ENCODE peak calls at places on chromosomes 2 and 18, in four cellular contexts. One of them, this sample, is unnamed. For H3K36me3, the result is how much of the 10 kb centered on the place peaks cover.

GRCh38 chr2:75375646-75376582 is 176.6 kb upstream of the TACR1 start:
- DNase-seq in neuronal stem cell: no peak
- DNase-seq in kidney: no peak
- DNase-seq in right lobe of liver: no peak
- DNase-seq in this sample: no peak

GRCh38 chr2:158724803-158725271 is 70.3 kb upstream of the DAPL1 start:
- DNase-seq in right lobe of liver: no peak
- DNase-seq in kidney: peak
- DNase-seq in neuronal stem cell: no peak
- DNase-seq in this sample: no peak

GRCh38 chr2:189287982-189288494 is 108.5 kb upstream of the COL5A2 start:
- DNase-seq in right lobe of liver: no peak
- DNase-seq in kidney: no peak
- DNase-seq in neuronal stem cell: peak
- DNase-seq in this sample: peak

GRCh38 chr2:17543848-17544645 is 3.6 kb downstream of the VSNL1 start:
- DNase-seq in right lobe of liver: no peak
- DNase-seq in kidney: no peak
- DNase-seq in neuronal stem cell: no peak
- DNase-seq in this sample: no peak

GRCh38 chr2:99944019-99944418 is 198.4 kb downstream of the AFF3 start:
- DNase-seq in neuronal stem cell: no peak
- DNase-seq in right lobe of liver: no peak
- DNase-seq in kidney: no peak
- DNase-seq in this sample: no peak

GRCh38 chr2:152548111-152548875 is 169.0 kb downstream of the PRPF40A start:
- DNase-seq in kidney: no peak
- DNase-seq in right lobe of liver: no peak
- DNase-seq in neuronal stem cell: no peak
- DNase-seq in this sample: no peak

GRCh38 chr2:218895758-218896500 is 15.3 kb downstream of the WNT10A start:
- DNase-seq in right lobe of liver: no peak
- DNase-seq in neuronal stem cell: no peak
- DNase-seq in kidney: peak
- DNase-seq in this sample: no peak

GRCh38 chr2:101238930-101239759 is 13.5 kb upstream of the CNOT11 start:
- DNase-seq in right lobe of liver: peak
- DNase-seq in neuronal stem cell: no peak
- DNase-seq in kidney: no peak
- DNase-seq in this sample: no peak

GRCh38 chr2:45273412-45274189 is 264.3 kb upstream of the SIX2 start:
- DNase-seq in kidney: no peak
- DNase-seq in neuronal stem cell: no peak
- DNase-seq in right lobe of liver: peak
- DNase-seq in this sample: no peak

GRCh38 chr2:125696573-125696972 is 959.4 kb upstream of the GYPC start:
- DNase-seq in neuronal stem cell: no peak
- DNase-seq in kidney: no peak
- DNase-seq in right lobe of liver: no peak
- DNase-seq in this sample: no peak

GRCh38 chr2:180006781-180007579 is at the start of gene CWC22:
- DNase-seq in right lobe of liver: peak
- DNase-seq in kidney: peak
- DNase-seq in neuronal stem cell: peak
- DNase-seq in this sample: peak

GRCh38 chr2:218810251-218810650 is 21.4 kb downstream of the PRKAG3 start:
- DNase-seq in kidney: no peak
- DNase-seq in neuronal stem cell: no peak
- DNase-seq in right lobe of liver: no peak
- DNase-seq in this sample: peak

GRCh38 chr2:184875911-184876310 is 277.6 kb downstream of the ZNF804A start:
- DNase-seq in neuronal stem cell: no peak
- DNase-seq in kidney: no peak
- DNase-seq in right lobe of liver: no peak
- DNase-seq in this sample: no peak

GRCh38 chr2:128552806-128553551 is 234.3 kb upstream of the HS6ST1 start:
- DNase-seq in right lobe of liver: no peak
- DNase-seq in neuronal stem cell: no peak
- DNase-seq in kidney: no peak
- DNase-seq in this sample: no peak

GRCh38 chr2:32485399-32485798 is 128.6 kb downstream of the BIRC6 start:
- DNase-seq in neuronal stem cell: no peak
- DNase-seq in right lobe of liver: no peak
- DNase-seq in kidney: no peak
- DNase-seq in this sample: no peak

GRCh38 chr18:63207825-63208224 is 111.7 kb downstream of the BCL2 start:
- DNase-seq in right lobe of liver: no peak
- DNase-seq in kidney: no peak
- DNase-seq in neuronal stem cell: no peak
- DNase-seq in this sample: no peak

GRCh38 chr2:70442301-70443077 is 111.1 kb downstream of the TGFA start:
- DNase-seq in neuronal stem cell: no peak
- DNase-seq in kidney: no peak
- DNase-seq in right lobe of liver: no peak
- DNase-seq in this sample: no peak

GRCh38 chr2:216348909-216349308 is 23.4 kb downstream of the MARCHF4 start:
- DNase-seq in kidney: no peak
- DNase-seq in neuronal stem cell: no peak
- DNase-seq in right lobe of liver: no peak
- DNase-seq in this sample: no peak

GRCh38 chr2:133026536-133027177 is 356.7 kb upstream of the LYPD1 start:
- DNase-seq in neuronal stem cell: peak
- DNase-seq in right lobe of liver: no peak
- DNase-seq in kidney: no peak
- DNase-seq in this sample: no peak

GRCh38 chr18:7755753-7756475 is 188.8 kb downstream of the PTPRM start:
- DNase-seq in neuronal stem cell: no peak
- DNase-seq in kidney: no peak
- DNase-seq in right lobe of liver: no peak
- DNase-seq in this sample: no peak

GRCh38 chr2:189142893-189143759 is 36.4 kb downstream of the COL5A2 start:
- DNase-seq in right lobe of liver: peak
- DNase-seq in kidney: no peak
- DNase-seq in neuronal stem cell: peak
- DNase-seq in this sample: no peak

GRCh38 chr18:9126337-9126736 is 10.2 kb upstream of the ANKRD12 start:
- DNase-seq in right lobe of liver: no peak
- DNase-seq in neuronal stem cell: no peak
- DNase-seq in kidney: no peak
- DNase-seq in this sample: no peak
- H3K36me3 ChIP-seq in right lobe of liver: half or more
- H3K36me3 ChIP-seq in neuronal stem cell: half or more
- H3K36me3 ChIP-seq in kidney: under half
- H3K36me3 ChIP-seq in this sample: half or more

DNA sequence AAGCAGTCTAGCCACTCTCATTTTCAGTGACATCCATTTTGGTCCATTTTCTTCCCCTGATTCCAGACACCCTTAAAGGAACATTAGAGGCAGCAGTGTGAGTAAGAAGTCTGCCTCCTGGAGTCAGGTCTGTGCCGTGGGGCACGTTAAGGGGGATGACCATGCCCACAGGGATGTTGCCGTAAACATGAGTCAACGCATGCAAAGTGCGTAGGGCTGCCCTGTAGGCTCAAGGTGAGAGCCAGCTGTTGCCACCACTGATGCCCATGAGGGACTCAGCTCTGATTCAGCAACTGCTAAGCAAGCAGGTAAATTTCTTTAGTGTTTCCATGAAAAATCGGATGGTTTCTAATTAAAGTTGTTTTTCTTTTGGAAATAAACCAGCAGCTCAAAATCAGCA is 61.4 kb upstream of the TFCP2L1 start:
- DNase-seq in right lobe of liver: no peak
- DNase-seq in neuronal stem cell: no peak
- DNase-seq in kidney: no peak
- DNase-seq in this sample: no peak
- H3K36me3 ChIP-seq in right lobe of liver: half or more
- H3K36me3 ChIP-seq in neuronal stem cell: half or more
- H3K36me3 ChIP-seq in kidney: under half
- H3K36me3 ChIP-seq in this sample: under half

DNA sequence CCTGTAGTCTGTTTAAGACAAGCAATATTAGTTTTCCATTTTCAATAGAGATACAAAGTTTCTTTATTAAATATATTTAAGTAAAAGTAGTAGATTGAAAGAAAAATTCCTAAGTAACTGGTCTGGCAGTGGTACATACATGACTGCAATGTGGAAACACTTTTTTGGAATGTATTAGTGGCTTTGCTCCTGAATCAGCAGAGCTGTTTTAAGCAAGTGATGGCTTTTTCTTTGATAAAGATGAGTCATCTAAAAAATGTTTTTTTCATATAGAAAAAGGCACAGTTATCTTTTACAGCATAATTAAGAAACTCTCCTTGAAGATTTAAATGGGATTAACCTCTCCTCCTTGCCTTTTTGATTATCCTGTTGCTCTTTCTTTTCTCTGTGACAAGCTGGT is 34.9 kb downstream of the KDM3A start:
- DNase-seq in neuronal stem cell: no peak
- DNase-seq in kidney: no peak
- DNase-seq in right lobe of liver: no peak
- DNase-seq in this sample: no peak
- H3K36me3 ChIP-seq in neuronal stem cell: half or more
- H3K36me3 ChIP-seq in kidney: under half
- H3K36me3 ChIP-seq in right lobe of liver: half or more
- H3K36me3 ChIP-seq in this sample: half or more

DNA sequence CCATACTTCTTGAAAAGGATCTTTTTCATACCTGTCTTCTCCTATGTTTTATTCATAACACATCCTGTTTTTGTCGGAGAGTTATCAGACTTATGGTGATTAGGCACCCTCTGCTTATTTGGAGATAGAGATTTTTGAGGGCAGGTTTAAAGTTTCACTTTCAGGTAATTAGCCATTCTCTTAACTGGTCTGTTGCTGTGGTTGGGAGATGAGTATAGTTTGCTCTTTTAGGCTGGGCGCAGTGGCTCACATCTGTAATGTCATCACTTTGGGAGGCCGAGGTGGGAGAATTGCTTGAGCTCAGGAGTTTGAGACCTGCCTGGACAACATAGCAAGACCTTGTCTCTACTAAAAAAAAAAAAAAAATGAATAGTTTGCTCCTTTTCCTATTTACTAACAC is 25.3 kb downstream of the SFTPB start:
- DNase-seq in kidney: no peak
- DNase-seq in right lobe of liver: no peak
- DNase-seq in neuronal stem cell: no peak
- DNase-seq in this sample: no peak
- H3K36me3 ChIP-seq in kidney: under half
- H3K36me3 ChIP-seq in right lobe of liver: half or more
- H3K36me3 ChIP-seq in neuronal stem cell: half or more
- H3K36me3 ChIP-seq in this sample: half or more

GRCh38 chr2:232859385-232859916 is 10.6 kb upstream of the SNORC start:
- DNase-seq in neuronal stem cell: no peak
- DNase-seq in kidney: no peak
- DNase-seq in right lobe of liver: no peak
- DNase-seq in this sample: no peak

GRCh38 chr2:232860593-232861241 is 9.3 kb upstream of the SNORC start:
- DNase-seq in kidney: no peak
- DNase-seq in right lobe of liver: peak
- DNase-seq in neuronal stem cell: no peak
- DNase-seq in this sample: no peak

GRCh38 chr2:232854082-232854481 is 16.0 kb upstream of the SNORC start:
- DNase-seq in neuronal stem cell: no peak
- DNase-seq in kidney: peak
- DNase-seq in right lobe of liver: no peak
- DNase-seq in this sample: no peak

GRCh38 chr2:232861353-232861752 is 8.7 kb upstream of the SNORC start:
- DNase-seq in right lobe of liver: no peak
- DNase-seq in neuronal stem cell: no peak
- DNase-seq in kidney: no peak
- DNase-seq in this sample: no peak

DNA sequence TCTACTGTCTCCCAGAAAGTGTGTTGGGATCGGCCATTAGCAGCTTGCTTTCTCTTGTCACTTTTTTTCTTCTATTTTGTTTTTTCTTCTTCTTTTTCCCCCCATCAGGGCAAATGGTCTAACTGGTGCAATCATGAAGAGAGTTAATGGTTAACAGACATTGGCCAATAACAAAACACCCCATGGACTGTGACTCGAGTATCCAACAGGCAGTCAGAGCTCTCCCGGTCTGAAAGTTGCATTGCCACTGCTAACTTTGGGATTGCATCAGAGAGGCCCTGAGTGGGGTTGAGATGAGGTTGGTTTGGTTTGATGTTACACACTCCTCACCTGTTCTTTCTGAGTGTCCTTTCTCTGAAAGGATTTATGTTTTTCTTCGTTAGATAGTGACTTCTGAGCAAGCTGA is 12.9 kb upstream of the SNORC start:
- DNase-seq in kidney: no peak
- DNase-seq in neuronal stem cell: no peak
- DNase-seq in right lobe of liver: peak
- DNase-seq in this sample: no peak
- H3K36me3 ChIP-seq in kidney: under half
- H3K36me3 ChIP-seq in neuronal stem cell: half or more
- H3K36me3 ChIP-seq in right lobe of liver: under half
- H3K36me3 ChIP-seq in this sample: half or more